ENCODE peak calls at places on chromosomes 3 and 15, in five cellular contexts. T is IMR-90, P is H9, U is mesenchymal stem cell, A is trophoblast cell. I is an unnamed sample.

GRCh38 chr3:122975924-122976293 is 51.7 kb downstream of the SEMA5B start:
- DNase-seq in P (no peak), T (peak), A (no peak), U (no peak), I (no peak)

GRCh38 chr3:132983143-132983770 is 54.9 kb upstream of the TMEM108 start:
- DNase-seq in A (no peak), U (no peak), T (no peak), P (no peak), I (no peak)

GRCh38 chr15:53611145-53611920 is 148.1 kb downstream of the WDR72 start:
- DNase-seq in U (peak), A (no peak), T (no peak), P (no peak), I (no peak)

GRCh38 chr15:84981711-84982300 is at the start of gene PDE8A:
- DNase-seq in U (peak), T (peak), P (peak), A (peak), I (peak)

GRCh38 chr3:72996121-72996472 is 514 bp upstream of the PPP4R2 start:
- DNase-seq in P (no peak), T (no peak), A (no peak), U (no peak), I (no peak)

GRCh38 chr15:38069506-38069905 is 135.1 kb downstream of the TMCO5A start:
- DNase-seq in A (peak), U (peak), P (no peak), T (peak), I (no peak)

GRCh38 chr3:133669949-133670524 is 8.3 kb upstream of the TOPBP1 start:
- DNase-seq in T (no peak), P (no peak), A (no peak), U (no peak), I (no peak)

GRCh38 chr3:109480014-109480413 is 142.7 kb upstream of the DPPA4 start:
- DNase-seq in T (no peak), A (no peak), U (no peak), P (no peak), I (peak)

GRCh38 chr15:38332711-38333110 is 80.1 kb downstream of the SPRED1 start:
- DNase-seq in A (no peak), U (no peak), T (no peak), P (no peak), I (no peak)

GRCh38 chr3:170724599-170724998 is 138.7 kb upstream of the SLC7A14 start:
- DNase-seq in P (no peak), T (peak), A (no peak), U (peak), I (no peak)

GRCh38 chr3:193593666-193594025 is 638 bp downstream of the OPA1 start:
- DNase-seq in T (peak), P (no peak), U (peak), A (peak), I (peak)

GRCh38 chr3:50237754-50238548 is 1.9 kb downstream of the GNAI2 start:
- DNase-seq in P (peak), U (peak), A (peak), T (peak), I (no peak)

GRCh38 chr3:123122525-123123315 is 55.9 kb downstream of the PDIA5 start:
- DNase-seq in U (peak), P (no peak), A (no peak), T (peak), I (no peak)

GRCh38 chr3:36475593-36475992 is 95.3 kb downstream of the STAC start:
- DNase-seq in T (no peak), U (no peak), A (no peak), P (no peak), I (no peak)

GRCh38 chr15:89192771-89193170 is 28.6 kb downstream of the RLBP1 start:
- DNase-seq in T (peak), U (no peak), A (no peak), P (no peak), I (no peak)

GRCh38 chr3:136818851-136819783 is at the start of gene SLC35G2:
- DNase-seq in P (peak), A (no peak), T (peak), U (peak), I (peak)

GRCh38 chr3:56254835-56255234 is 213.4 kb downstream of the ERC2 start:
- DNase-seq in T (no peak), A (no peak), P (no peak), U (no peak), I (no peak)

GRCh38 chr3:120460862-120461261 is 10.1 kb upstream of the FSTL1 start:
- DNase-seq in T (no peak), A (no peak), P (no peak), U (no peak), I (no peak)

GRCh38 chr3:177237206-177237605 is 39.9 kb upstream of the TBL1XR1 start:
- DNase-seq in P (no peak), U (no peak), A (no peak), T (no peak), I (no peak)

GRCh38 chr3:20930034-20930433 is 744.0 kb upstream of the SGO1 start:
- DNase-seq in P (peak), T (no peak), U (no peak), A (no peak), I (no peak)

GRCh38 chr3:70871909-70872656 is 559.6 kb upstream of the MDFIC2 start:
- DNase-seq in T (peak), P (no peak), A (peak), U (peak), I (no peak)

GRCh38 chr3:178405456-178405970 is 130.7 kb upstream of the KCNMB2 start:
- DNase-seq in A (no peak), T (no peak), U (no peak), P (no peak), I (no peak)

GRCh38 chr3:163043074-163043473 is 1546.5 kb downstream of the OTOL1 start:
- DNase-seq in U (peak), T (peak), P (no peak), A (no peak), I (no peak)

GRCh38 chr3:37768107-37768809 is 93.4 kb upstream of the CTDSPL start:
- DNase-seq in P (no peak), U (peak), A (peak), T (peak), I (no peak)

GRCh38 chr3:45870099-45870498 is 16.2 kb upstream of the CCR9 start:
- DNase-seq in A (no peak), T (no peak), P (no peak), U (no peak), I (no peak)

GRCh38 chr3:42803800-42804112 is 534 bp downstream of the HIGD1A start:
- DNase-seq in T (no peak), A (peak), P (peak), U (no peak), I (peak)

GRCh38 chr3:42804113-42804830 is at the start of gene HIGD1A:
- DNase-seq in T (peak), A (peak), P (peak), U (peak), I (peak)

GRCh38 chr3:42807929-42808328 is 1.3 kb upstream of the ACKR2 start:
- DNase-seq in U (no peak), T (no peak), P (no peak), A (peak), I (no peak)

GRCh38 chr3:42802876-42803799 is 1.2 kb downstream of the HIGD1A start:
- DNase-seq in P (peak), A (peak), U (peak), T (peak), I (peak)

GRCh38 chr3:42804831-42805821 is 836 bp upstream of the HIGD1A start:
- DNase-seq in A (peak), T (no peak), U (peak), P (peak), I (peak)
- H3K9ac ChIP-seq in A (peak), T (peak), U (peak), P (no peak), I (peak)

DNA sequence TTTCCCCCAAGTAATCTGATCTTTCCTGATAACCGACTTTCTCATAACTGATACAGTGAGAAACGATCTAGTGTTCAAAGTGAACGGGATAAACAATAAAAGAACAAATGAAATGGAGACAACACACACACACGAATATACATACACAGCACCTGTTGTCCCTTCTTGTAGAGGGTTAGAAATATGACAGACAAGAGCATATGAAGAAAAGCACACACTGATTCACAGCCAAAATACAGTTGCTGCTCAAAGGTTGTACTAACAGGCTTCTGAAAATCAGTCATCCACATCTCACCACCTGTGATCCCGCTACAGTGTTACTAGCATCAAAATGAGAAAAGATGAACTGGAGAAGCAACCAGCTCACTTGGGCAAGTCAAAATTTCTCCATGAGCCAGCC is 166.9 kb downstream of the FMN1 start:
- DNase-seq in A (no peak), T (no peak), P (no peak), U (no peak), I (no peak)
- H2AK5ac ChIP-seq in A (no peak), T (no peak), P (no peak), U (no peak), I (no peak)

GRCh38 chr15:28917791-28918140 is 32.0 kb downstream of the APBA2 start:
- DNase-seq in T (no peak), A (no peak), U (no peak), P (no peak), I (no peak)

GRCh38 chr15:28914046-28914445 is 28.3 kb downstream of the APBA2 start:
- DNase-seq in U (no peak), P (no peak), A (no peak), T (no peak), I (no peak)

GRCh38 chr15:28915041-28915810 is 29.5 kb downstream of the APBA2 start:
- DNase-seq in P (no peak), T (no peak), U (no peak), A (no peak), I (no peak)

GRCh38 chr15:28914483-28915023 is 28.8 kb downstream of the APBA2 start:
- DNase-seq in U (no peak), A (no peak), T (no peak), P (no peak), I (no peak)

GRCh38 chr15:28915935-28916334 is 30.2 kb downstream of the APBA2 start:
- DNase-seq in A (no peak), P (no peak), U (no peak), T (no peak), I (no peak)
- H2BK5ac ChIP-seq in A (no peak), P (no peak), U (no peak), T (peak), I (no peak)

GRCh38 chr3:68448510-68449383 is 483.6 kb downstream of the TAFA4 start:
- DNase-seq in U (no peak), P (no peak), T (no peak), A (no peak), I (no peak)

DNA sequence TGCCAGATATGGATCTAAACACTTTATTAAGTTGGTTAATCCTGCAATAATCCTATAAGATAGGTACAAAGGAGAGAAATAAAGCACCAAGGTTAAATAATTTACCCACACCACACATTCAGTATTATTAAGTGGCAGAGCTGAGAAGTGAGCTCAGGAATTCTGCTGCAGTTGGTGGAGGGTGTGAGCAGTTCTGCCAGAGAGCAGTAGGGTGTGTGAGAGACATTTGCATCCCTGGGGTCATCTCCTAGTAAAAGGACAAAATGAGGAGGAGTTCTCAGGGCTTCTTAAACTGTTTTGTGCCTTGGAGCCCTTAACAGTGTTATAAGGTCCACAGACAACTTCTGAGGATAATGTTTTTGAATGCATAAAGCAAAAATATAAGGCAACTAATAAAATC is 484.5 kb downstream of the TAFA4 start:
- DNase-seq in A (no peak), T (no peak), P (no peak), U (no peak), I (no peak)
- H3K9ac ChIP-seq in A (no peak), T (no peak), P (no peak), U (no peak), I (no peak)

DNA sequence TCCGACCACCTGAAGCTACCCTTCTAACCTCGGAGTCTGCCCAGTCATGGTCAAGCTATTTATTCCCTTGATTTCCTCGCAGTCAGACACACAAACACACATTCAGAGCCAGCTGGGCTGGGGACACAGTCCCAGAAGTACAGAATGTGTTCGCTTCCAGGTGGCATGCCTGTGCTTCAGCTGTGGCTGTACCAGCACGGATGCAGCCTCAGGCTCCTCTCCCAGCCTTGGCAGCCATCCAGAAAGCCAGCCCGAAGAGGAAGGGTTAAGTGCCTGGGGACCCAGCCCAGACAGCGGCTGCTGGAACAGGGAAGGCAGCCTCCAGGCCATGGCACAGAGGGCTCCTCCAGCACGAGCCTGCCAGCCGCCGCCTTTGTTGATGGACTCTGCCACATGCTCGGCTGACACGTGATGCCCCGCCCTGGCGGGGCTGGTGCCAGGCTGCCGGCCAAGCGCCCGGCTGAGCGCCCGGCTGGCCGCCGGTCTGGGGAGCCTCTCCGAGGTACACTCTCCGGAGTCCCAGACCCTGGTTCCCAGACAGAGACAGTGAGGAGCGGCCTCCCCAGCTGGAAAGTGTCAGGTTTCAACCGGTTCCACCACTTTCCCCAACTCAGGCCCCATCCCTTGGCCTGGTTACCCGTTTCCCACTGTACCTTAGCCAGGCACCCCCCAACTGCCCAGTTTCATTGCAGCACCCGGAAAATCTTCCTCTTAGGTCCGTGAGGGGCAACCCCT is 5.4 kb downstream of the BMF start:
- DNase-seq in P (peak), A (peak), U (peak), T (peak), I (no peak)
- H2AK5ac ChIP-seq in P (no peak), A (peak), U (peak), T (peak), I (no peak)

GRCh38 chr3:187360523-187361060 is 7.6 kb upstream of the RTP4 start:
- DNase-seq in A (no peak), T (no peak), U (no peak), P (no peak), I (no peak)

GRCh38 chr3:187367561-187368103 is 553 bp upstream of the RTP4 start:
- DNase-seq in U (no peak), P (no peak), T (no peak), A (no peak), I (no peak)

GRCh38 chr3:187360087-187360486 is 8.1 kb upstream of the RTP4 start:
- DNase-seq in A (no peak), U (no peak), T (no peak), P (no peak), I (peak)

DNA sequence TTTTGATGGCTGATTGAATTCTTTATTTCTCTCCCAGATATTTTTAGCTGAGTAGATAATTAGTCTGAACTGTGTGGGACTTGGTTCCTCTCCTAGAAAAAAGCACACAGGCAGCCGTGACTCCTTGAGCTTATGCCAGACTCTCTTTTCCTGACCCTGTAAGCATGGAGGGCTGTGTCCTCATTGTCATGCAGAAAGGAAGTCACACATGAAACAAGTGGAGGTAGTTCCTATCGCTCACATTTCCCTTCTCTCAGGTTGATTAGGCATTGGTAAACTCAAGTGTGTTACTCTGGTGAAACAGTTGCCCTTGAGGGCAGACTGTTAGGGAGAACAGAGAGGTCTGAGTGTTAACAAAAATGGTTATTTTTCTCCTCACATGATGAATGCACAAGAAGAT is 6.3 kb upstream of the RTP4 start:
- DNase-seq in P (no peak), A (no peak), T (no peak), U (no peak), I (no peak)
- H2BK5ac ChIP-seq in P (no peak), A (no peak), T (no peak), U (no peak), I (no peak)

DNA sequence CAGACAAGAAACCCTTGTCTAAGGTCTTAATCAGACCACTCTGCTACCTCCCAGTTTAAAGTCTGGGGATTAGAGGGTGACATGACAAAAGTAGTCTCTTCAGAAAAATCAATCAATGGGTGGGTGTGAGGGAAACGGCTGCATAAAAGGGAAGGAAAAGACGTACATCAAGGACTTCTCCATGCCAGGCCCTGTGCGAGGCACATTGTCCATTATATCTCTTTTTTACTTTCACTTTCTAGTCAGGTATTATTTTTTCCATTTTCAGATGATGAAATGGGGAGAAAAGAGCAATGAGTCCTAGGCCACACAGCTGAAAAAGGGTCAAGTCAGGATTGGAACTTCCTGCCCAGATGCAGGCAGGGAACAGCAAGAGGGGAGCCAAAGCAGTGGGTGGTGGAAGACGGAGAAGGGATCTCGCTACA is 4.6 kb upstream of the CX3CR1 start:
- DNase-seq in T (no peak), U (no peak), A (no peak), P (no peak), I (no peak)
- H3K9ac ChIP-seq in T (peak), U (peak), A (no peak), P (no peak), I (no peak)

GRCh38 chr15:69206079-69206478 is 45.6 kb downstream of the GLCE start:
- DNase-seq in A (no peak), U (no peak), T (no peak), P (no peak), I (no peak)

GRCh38 chr15:69200773-69201745 is 40.6 kb downstream of the GLCE start:
- DNase-seq in U (no peak), A (no peak), T (no peak), P (no peak), I (no peak)
- H2AK5ac ChIP-seq in U (no peak), A (no peak), T (no peak), P (no peak), I (no peak)

GRCh38 chr15:67253517-67254237 is 784 bp downstream of the AAGAB start:
- DNase-seq in U (peak), A (no peak), P (no peak), T (peak), I (peak)
- H2BK5ac ChIP-seq in U (no peak), A (peak), P (no peak), T (peak), I (no peak)

DNA sequence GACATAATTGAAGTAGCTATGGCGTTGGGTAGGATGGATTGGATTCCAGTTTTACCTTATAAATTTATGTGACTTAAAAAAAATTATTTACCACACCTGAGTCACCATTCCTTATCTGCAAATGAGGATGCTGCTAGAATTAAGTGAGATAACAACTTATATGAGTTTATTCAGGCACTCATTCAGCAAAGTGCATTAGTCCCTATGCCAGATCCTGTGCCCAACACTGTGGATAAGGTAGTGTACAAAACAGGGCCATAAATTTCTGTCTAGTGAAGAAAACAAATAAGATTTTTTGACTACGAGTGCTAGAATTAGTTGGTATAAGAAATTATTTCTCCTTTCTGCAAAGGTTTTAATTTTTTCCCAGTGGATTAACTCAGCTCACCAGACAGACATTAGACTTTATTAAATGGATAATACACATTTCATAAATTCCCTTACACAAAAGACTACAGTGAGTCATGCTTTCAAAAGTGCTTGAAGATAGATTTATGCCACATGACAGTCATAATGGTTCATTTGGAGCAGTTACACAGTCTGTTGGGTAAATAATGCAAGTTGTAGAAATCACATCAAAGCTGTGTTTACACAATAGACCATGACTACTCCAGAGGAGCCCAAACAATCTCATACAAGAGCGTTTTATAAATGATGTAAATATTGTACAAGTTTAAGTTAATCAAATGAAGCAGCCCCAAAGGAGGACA is 129.9 kb upstream of the TGFBR2 start:
- DNase-seq in A (no peak), U (peak), P (no peak), T (peak), I (no peak)
- H3K9ac ChIP-seq in A (no peak), U (peak), P (no peak), T (no peak), I (no peak)